ENCODE peak calls at places on chromosomes 4 and X, in eight cellular contexts. G is suprapubic skin, T is A549, H is ovary, K is stomach, R is upper lobe of left lung, X is HepG2, Y is H1. V is an unnamed sample. For H3K4me1, the result is how much of the 10 kb centered on the place peaks cover.

GRCh38 chr4:145735330-145735638 is 55.3 kb downstream of the C4orf51 start:
- DNase-seq in G (no peak), T (peak), H (no peak), K (no peak), R (no peak), X (peak), Y (no peak), V (no peak)

GRCh38 chr4:150063128-150063527 is 15.1 kb upstream of the DCLK2 start:
- DNase-seq in G (no peak), T (no peak), H (no peak), K (no peak), R (no peak), X (no peak), Y (no peak), V (no peak)

GRCh38 chr4:793941-794621 is 31.8 kb downstream of the CPLX1 start:
- DNase-seq in G (no peak), T (no peak), H (no peak), K (no peak), R (no peak), X (no peak), Y (no peak), V (peak)

GRCh38 chr4:7328913-7329638 is 105.7 kb downstream of the PSAPL1 start:
- DNase-seq in G (no peak), T (peak), H (no peak), K (no peak), R (no peak), X (no peak), Y (no peak), V (no peak)

GRCh38 chr4:189364032-189364449 is 576.6 kb upstream of the FRG1 start:
- DNase-seq in G (no peak), T (no peak), H (no peak), K (no peak), R (peak), X (peak), Y (no peak), V (no peak)

GRCh38 chrX:47898024-47898423 is 61.3 kb downstream of the ZNF81 start:
- DNase-seq in G (no peak), T (no peak), H (no peak), K (no peak), R (no peak), X (no peak), Y (no peak), V (no peak)

GRCh38 chrX:3582421-3582820 is 131.0 kb downstream of the PRKX start:
- DNase-seq in G (no peak), T (no peak), H (no peak), K (no peak), R (no peak), X (no peak), Y (no peak), V (no peak)

GRCh38 chr4:6916587-6917444 is 7.2 kb downstream of the TBC1D14 start:
- DNase-seq in G (no peak), T (peak), H (no peak), K (peak), R (no peak), X (no peak), Y (no peak), V (no peak)

GRCh38 chrX:106927700-106928099 is 7.5 kb downstream of the CLDN2 start:
- DNase-seq in G (no peak), T (peak), H (no peak), K (peak), R (no peak), X (peak), Y (no peak), V (no peak)

GRCh38 chr4:7189475-7190277 is 2.7 kb upstream of the SORCS2 start:
- DNase-seq in G (peak), T (peak), H (no peak), K (no peak), R (no peak), X (peak), Y (no peak), V (no peak)

GRCh38 chr4:17719106-17719505 is 62.3 kb downstream of the FAM184B start:
- DNase-seq in G (no peak), T (peak), H (no peak), K (no peak), R (no peak), X (no peak), Y (peak), V (no peak)
- H3K4me1 ChIP-seq in G (under half), T (under half), H (under half), K (under half), R (under half), X (under half), Y (under half), V (under half)

GRCh38 chrX:133916984-133917722 is 68.2 kb downstream of the GPC3 start:
- DNase-seq in G (no peak), T (no peak), H (no peak), K (no peak), R (no peak), X (no peak), Y (no peak), V (no peak)
- H3K4me3 ChIP-seq in G (no peak), T (no peak), H (no peak), K (no peak), R (no peak), X (no peak), Y (no peak), V (no peak)

GRCh38 chrX:525134-525533 is 105.5 kb upstream of the SHOX start:
- DNase-seq in G (no peak), T (no peak), H (no peak), K (no peak), R (no peak), X (no peak), Y (no peak), V (no peak)
- TF ChIP-seq EP300 in G (no peak), T (no peak), H (no peak), K (no peak), R (no peak), X (no peak), Y (no peak), V (no peak)

DNA sequence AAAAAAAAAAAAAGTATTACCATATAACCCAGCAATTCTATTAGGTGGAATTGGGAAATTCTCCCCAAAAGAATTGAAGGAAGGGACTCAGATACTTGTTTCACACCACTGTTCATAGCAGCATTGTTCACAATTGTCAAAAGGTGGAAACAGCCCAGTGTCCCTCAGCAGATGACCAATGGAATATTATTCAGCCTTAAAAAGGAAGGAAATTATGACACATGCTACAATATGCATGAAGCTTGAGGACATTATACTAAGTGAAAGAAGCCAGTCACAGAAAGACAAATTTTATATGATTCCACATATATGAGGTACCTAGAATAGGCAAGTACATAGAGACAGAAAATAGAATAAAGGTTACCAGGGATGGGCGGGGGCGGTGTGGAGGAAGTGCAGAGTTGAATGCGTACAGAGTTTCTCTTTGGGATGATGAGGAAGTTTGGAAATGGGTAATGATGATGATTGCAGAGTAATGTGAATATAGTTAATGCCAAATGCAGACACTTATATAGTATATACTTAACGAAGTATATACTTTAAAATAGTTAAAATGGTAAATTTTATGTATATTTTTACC is 29.6 kb downstream of the DOCK11 start:
- DNase-seq in G (no peak), T (no peak), H (no peak), K (no peak), R (no peak), X (no peak), Y (no peak), V (no peak)
- H3K4me1 ChIP-seq in G (under half), T (under half), H (under half), K (under half), R (under half), X (under half), Y (under half), V (under half)

DNA sequence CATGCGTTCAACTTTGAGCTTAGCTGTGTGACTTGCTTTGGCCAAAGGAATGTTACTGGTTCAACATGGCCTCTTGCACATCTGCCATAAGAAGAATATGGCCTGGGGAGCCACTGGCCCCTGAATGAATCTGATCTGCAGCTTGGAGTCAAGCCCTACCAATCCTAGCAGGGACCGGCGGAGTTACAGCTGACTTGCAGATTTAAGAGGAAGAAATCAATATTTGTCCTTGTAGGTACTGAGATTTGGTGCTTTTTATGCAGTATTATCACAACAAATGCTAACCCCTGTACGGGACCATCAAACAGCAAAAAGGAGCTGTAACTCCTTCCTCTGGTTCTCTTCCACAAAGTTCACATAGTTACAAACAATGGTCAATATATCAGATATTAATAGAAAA is 252.0 kb downstream of the LDB2 start:
- DNase-seq in G (no peak), T (no peak), H (no peak), K (no peak), R (no peak), X (no peak), Y (no peak), V (no peak)
- H3K4me3 ChIP-seq in G (no peak), T (no peak), H (no peak), K (no peak), R (no peak), X (no peak), Y (no peak), V (no peak)

DNA sequence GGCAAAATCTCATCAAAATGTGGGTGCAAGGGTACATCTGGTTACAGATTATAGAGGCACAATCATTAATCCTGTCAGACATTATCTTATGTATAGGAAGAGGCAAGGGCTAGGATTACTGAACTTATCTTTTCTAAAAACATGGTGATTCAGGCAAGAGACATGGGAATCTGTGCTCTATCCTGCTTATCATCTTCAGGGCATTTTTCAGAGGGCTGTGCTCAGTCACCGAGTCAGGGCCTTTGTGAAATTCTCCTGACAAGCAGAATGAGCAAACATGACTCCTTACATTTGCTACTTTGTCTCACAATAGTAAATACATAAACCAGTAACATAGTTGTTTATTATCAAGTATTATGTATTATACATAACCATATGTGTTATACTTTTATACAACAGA is 84.2 kb upstream of the KCTD8 start:
- DNase-seq in G (no peak), T (no peak), H (no peak), K (no peak), R (no peak), X (no peak), Y (no peak), V (no peak)
- TF ChIP-seq EP300 in G (no peak), T (no peak), H (no peak), K (no peak), R (no peak), X (no peak), Y (no peak), V (no peak)

GRCh38 chr4:139734875-139735380 is 69.3 kb downstream of the MGST2 start:
- DNase-seq in G (peak), T (no peak), H (peak), K (peak), R (peak), X (no peak), Y (peak), V (peak)
- H3K4me1 ChIP-seq in G (under half), T (under half), H (under half), K (under half), R (under half), X (under half), Y (under half), V (under half)

GRCh38 chr4:79604152-79604551 is 196.1 kb upstream of the GK2 start:
- DNase-seq in G (no peak), T (no peak), H (no peak), K (no peak), R (no peak), X (no peak), Y (no peak), V (no peak)
- H3K4me3 ChIP-seq in G (no peak), T (no peak), H (no peak), K (no peak), R (no peak), X (no peak), Y (no peak), V (no peak)

DNA sequence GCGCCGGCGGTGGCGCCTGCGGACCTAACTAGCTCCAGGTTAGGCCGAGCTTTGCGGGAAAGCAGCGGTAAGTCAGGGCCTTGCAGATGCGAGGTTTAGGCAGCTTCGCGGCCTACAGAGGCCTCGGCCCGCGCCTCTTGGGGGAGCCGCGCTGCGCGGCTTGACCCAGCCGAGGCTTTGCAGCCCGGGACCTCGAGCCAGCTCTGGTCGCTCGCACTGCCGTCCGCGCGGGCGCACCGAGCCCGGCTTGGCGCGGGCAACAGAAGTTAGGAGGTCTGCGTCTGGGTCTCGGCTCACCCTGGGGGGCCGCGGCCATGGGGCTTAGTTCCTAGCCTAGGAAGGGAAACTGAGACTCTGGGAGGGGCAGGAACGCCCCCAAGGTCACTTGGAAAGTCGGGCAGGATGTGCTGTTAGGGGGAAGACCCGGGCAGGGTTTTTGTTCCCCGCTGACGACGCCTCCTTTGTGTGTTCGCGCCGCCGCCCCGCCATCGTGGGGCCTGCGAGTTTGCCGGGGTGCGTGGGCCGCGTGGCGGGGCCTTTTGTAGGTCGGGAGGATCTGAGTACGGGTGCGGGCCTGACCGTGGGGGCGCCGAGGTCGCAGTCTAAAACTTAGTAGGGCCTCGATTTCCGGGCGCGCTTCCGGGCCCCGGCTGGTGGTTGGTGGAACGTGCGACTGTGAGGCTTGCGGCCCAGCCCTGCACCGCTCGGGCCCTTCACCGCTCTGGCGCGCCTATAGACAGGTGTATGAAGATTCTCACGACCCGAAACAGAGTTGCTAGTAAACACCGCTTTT is 482 bp downstream of the RNF4 start:
- DNase-seq in G (no peak), T (peak), H (peak), K (peak), R (peak), X (no peak), Y (no peak), V (no peak)
- TF ChIP-seq EP300 in G (no peak), T (no peak), H (no peak), K (no peak), R (no peak), X (no peak), Y (no peak), V (no peak)

GRCh38 chr4:98512918-98513317 is 145.5 kb downstream of the TSPAN5 start:
- DNase-seq in G (no peak), T (no peak), H (no peak), K (no peak), R (no peak), X (no peak), Y (no peak), V (no peak)
- H3K4me1 ChIP-seq in G (under half), T (under half), H (under half), K (under half), R (under half), X (under half), Y (under half), V (under half)